ENCODE peak calls at places on chromosomes 6 and 20, in seven cellular contexts. R is transverse colon, K is AG04449, T is tibial artery, E is HFFc6, F is fibroblast of the aortic adventitia, S is A673. D is an unnamed sample.

GRCh38 chr6:125899726-125900182 is 56.8 kb upstream of the HINT3 start:
- DNase-seq in R (no peak), K (no peak), T (no peak), E (no peak), F (no peak), S (no peak), D (no peak)

GRCh38 chr6:111478749-111479148 is 4.3 kb downstream of the REV3L start:
- DNase-seq in R (no peak), K (no peak), T (no peak), E (peak), F (peak), S (peak), D (no peak)

GRCh38 chr20:3616250-3616649 is 46.9 kb downstream of the GFRA4 start:
- DNase-seq in R (no peak), K (no peak), T (no peak), E (peak), F (peak), S (no peak), D (peak)

GRCh38 chr20:1465470-1466210 is 1.0 kb downstream of the NSFL1C start:
- DNase-seq in R (no peak), K (no peak), T (no peak), E (peak), F (peak), S (no peak), D (no peak)

GRCh38 chr20:4726710-4727391 is 5.1 kb downstream of the PRND start:
- DNase-seq in R (peak), K (peak), T (no peak), E (peak), F (peak), S (peak), D (peak)

GRCh38 chr6:16413399-16413798 is 175.0 kb downstream of the GMPR start:
- DNase-seq in R (no peak), K (no peak), T (no peak), E (no peak), F (no peak), S (no peak), D (no peak)

GRCh38 chr6:48813821-48814220 is 649.2 kb downstream of the MMUT start:
- DNase-seq in R (no peak), K (no peak), T (no peak), E (no peak), F (peak), S (no peak), D (no peak)

GRCh38 chr6:30101939-30102700 is 10.8 kb downstream of the TRIM31 start:
- DNase-seq in R (peak), K (no peak), T (peak), E (peak), F (peak), S (peak), D (peak)

GRCh38 chr6:133632206-133632605 is 256.7 kb upstream of the TCF21 start:
- DNase-seq in R (no peak), K (no peak), T (no peak), E (peak), F (peak), S (peak), D (no peak)

GRCh38 chr6:136791296-136792065 is 796 bp downstream of the MAP3K5 start:
- DNase-seq in R (peak), K (no peak), T (peak), E (peak), F (peak), S (peak), D (no peak)

GRCh38 chr6:136803589-136803988 is 11.3 kb upstream of the MAP3K5 start:
- DNase-seq in R (no peak), K (no peak), T (no peak), E (no peak), F (no peak), S (no peak), D (no peak)

GRCh38 chr20:57231951-57232428 is 34.5 kb downstream of the BMP7 start:
- DNase-seq in R (no peak), K (no peak), T (no peak), E (no peak), F (no peak), S (no peak), D (no peak)

GRCh38 chr6:85402922-85403321 is 47.0 kb upstream of the NT5E start:
- DNase-seq in R (no peak), K (no peak), T (no peak), E (no peak), F (no peak), S (no peak), D (no peak)

GRCh38 chr20:24116611-24117010 is 128.0 kb upstream of the GGTLC1 start:
- DNase-seq in R (no peak), K (no peak), T (no peak), E (no peak), F (no peak), S (no peak), D (no peak)

GRCh38 chr20:36104244-36104643 is 50.3 kb upstream of the EPB41L1 start:
- DNase-seq in R (no peak), K (no peak), T (no peak), E (no peak), F (no peak), S (no peak), D (no peak)

GRCh38 chr6:142821860-142822259 is 123.1 kb downstream of the HIVEP2 start:
- DNase-seq in R (no peak), K (no peak), T (no peak), E (no peak), F (peak), S (no peak), D (no peak)

GRCh38 chr6:100906325-100906724 is 25.2 kb upstream of the ASCC3 start:
- DNase-seq in R (no peak), K (no peak), T (no peak), E (no peak), F (no peak), S (no peak), D (no peak)

GRCh38 chr6:15989397-15989796 is 139.5 kb upstream of the MYLIP start:
- DNase-seq in R (no peak), K (no peak), T (no peak), E (no peak), F (no peak), S (no peak), D (no peak)

GRCh38 chr6:159577564-159577963 is 115.5 kb downstream of the SOD2 start:
- DNase-seq in R (no peak), K (no peak), T (no peak), E (no peak), F (peak), S (no peak), D (no peak)

GRCh38 chr20:44970243-44970757 is 4.0 kb downstream of the STK4 start:
- DNase-seq in R (no peak), K (no peak), T (no peak), E (no peak), F (no peak), S (no peak), D (no peak)

GRCh38 chr20:1108437-1108920 is 9.9 kb upstream of the PSMF1 start:
- DNase-seq in R (peak), K (no peak), T (peak), E (peak), F (peak), S (peak), D (no peak)

GRCh38 chr6:170295519-170296422 is 4.9 kb upstream of the DLL1 start:
- DNase-seq in R (peak), K (no peak), T (no peak), E (no peak), F (no peak), S (peak), D (no peak)

GRCh38 chr6:147035891-147036290 is 168.3 kb upstream of the STXBP5 start:
- DNase-seq in R (no peak), K (no peak), T (no peak), E (no peak), F (no peak), S (no peak), D (no peak)

DNA sequence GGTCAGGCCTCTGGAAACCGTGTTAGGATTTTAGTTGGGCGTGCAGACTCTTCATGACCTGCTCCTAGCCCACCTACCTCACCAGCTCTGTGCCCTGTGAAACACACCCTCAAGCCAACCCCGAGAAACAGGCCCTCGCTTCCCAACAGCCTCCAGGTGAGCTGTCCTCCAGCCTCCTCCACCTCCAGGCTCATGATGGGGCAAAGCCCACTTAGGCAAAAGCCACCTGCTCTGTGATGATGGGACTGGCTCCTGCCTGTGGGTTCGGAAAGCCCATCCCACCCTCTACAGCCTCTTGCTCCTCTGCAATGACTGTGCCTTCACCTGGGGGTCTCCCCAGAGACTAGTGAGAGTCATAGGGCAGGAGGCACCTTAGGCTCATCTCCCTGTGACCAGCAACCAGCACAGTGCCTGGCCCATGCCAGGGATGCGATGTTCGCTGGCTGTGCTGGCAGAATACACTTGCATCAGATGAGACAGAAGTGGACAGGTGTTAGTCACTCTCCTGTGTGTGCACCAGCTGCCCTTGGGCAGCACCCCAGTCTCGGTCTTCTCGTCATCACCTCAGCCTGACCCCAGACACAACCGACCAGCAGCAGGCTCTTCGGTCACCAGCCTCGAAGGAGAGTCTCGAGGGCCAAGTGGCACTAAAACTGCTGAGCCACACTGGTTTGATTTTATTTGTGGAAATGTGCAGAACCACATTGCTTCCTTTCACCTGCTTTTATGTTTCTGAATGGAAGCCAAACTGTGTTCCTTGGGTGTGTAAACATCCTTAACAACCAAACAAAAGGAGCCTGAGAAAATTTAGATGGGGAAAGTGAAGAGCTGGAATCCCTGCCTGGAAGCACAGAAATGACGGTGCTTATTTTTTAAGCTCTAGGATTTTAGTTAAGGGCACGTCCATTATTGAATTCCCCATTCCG is 10.7 kb downstream of the PXDC1 start:
- DNase-seq in R (no peak), K (no peak), T (peak), E (no peak), F (no peak), S (no peak), D (no peak)
- TF ChIP-seq CTCF in R (no peak), K (no peak), T (no peak), E (no peak), F (no peak), S (no peak), D (no peak)

DNA sequence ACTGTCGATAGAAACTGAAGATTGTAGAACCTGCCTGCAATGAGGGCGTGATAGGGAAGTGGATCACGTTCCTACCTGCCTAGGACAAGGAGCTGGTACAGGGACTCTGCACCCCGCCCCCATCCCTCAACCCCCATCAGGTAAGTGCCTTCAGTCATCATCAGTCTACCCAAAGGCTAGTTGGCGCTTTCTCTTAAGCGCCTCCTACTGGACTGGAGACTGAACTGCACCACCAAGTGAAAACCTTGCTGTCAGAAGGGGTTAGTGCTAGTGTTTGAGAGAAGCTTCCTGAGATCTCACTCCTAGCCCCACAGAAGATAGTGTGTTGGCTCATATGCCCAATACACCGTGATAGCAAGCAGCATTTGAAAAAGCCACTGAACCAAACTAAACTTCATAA is 706.5 kb upstream of the MAN1A1 start:
- DNase-seq in R (no peak), K (no peak), T (no peak), E (no peak), F (no peak), S (peak), D (no peak)
- TF ChIP-seq CTCF in R (peak), K (no peak), T (no peak), E (peak), F (peak), S (peak), D (peak)

DNA sequence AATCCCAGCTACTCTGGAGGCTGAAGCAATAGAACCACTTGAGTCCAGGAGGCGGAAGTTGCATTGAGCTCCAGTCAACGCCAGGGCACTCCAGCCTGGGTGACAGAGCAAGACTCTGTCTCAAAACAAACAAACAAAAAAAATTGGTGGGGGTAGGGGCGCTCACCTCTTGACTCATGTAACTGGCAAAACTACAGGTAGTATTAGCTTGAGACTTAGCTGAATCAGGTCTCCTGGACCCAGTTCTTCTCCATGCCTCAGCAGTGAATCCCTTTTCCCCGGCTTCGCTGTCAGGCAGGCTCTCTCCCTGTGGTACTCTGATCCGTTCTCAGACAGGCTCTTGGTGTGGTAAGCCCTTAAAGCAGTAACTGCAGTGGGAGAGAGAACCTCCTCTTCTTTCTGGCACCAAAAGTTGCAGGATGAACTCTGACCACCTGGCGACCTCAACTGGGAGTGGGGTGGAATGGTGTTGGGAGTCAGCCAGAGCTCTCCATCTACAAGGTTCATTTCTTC is 12.9 kb downstream of the SLC9A8 start:
- DNase-seq in R (no peak), K (no peak), T (no peak), E (no peak), F (no peak), S (no peak), D (no peak)
- TF ChIP-seq CTCF in R (no peak), K (no peak), T (no peak), E (no peak), F (no peak), S (no peak), D (no peak)

GRCh38 chr6:54099201-54099600 is 12.0 kb upstream of the MLIP start:
- DNase-seq in R (no peak), K (no peak), T (no peak), E (no peak), F (no peak), S (no peak), D (no peak)

GRCh38 chr6:54107470-54107869 is 3.8 kb upstream of the MLIP start:
- DNase-seq in R (no peak), K (no peak), T (no peak), E (no peak), F (no peak), S (no peak), D (no peak)

GRCh38 chr6:54100411-54101006 is 10.7 kb upstream of the MLIP start:
- DNase-seq in R (no peak), K (no peak), T (no peak), E (no peak), F (no peak), S (no peak), D (no peak)

GRCh38 chr6:54102239-54102638 is 9.0 kb upstream of the MLIP start:
- DNase-seq in R (no peak), K (no peak), T (no peak), E (no peak), F (no peak), S (no peak), D (no peak)

GRCh38 chr6:54103485-54103884 is 7.8 kb upstream of the MLIP start:
- DNase-seq in R (no peak), K (no peak), T (no peak), E (no peak), F (no peak), S (no peak), D (no peak)
- TF ChIP-seq CTCF in R (no peak), K (no peak), T (no peak), E (no peak), F (no peak), S (no peak), D (no peak)

DNA sequence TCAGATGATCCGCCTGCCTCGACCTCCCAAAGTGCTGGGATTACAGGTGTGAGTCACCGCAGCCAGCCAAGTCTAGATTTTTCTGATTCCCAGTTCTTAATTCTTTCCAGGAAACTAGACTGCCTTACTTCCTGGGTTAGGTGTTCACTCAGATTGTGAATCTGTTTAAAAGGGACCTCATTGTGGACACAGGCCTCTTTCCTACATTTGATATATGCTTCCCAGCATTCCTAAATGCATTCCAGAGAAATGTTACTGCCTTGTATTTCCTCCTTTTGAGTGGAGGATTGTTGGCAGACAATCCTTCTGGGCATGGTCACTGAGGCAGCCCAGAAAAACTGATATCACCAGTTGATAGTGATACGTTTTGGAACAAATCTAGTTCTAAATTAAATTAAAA is 15.7 kb downstream of the TMEM181 start:
- DNase-seq in R (no peak), K (no peak), T (no peak), E (no peak), F (peak), S (no peak), D (no peak)
- TF ChIP-seq CTCF in R (no peak), K (no peak), T (no peak), E (no peak), F (no peak), S (no peak), D (no peak)

GRCh38 chr20:50969912-50970311 is 11.3 kb downstream of the MOCS3 start:
- DNase-seq in R (no peak), K (no peak), T (no peak), E (peak), F (no peak), S (no peak), D (no peak)
- TF ChIP-seq CTCF in R (no peak), K (no peak), T (no peak), E (peak), F (no peak), S (no peak), D (no peak)

GRCh38 chr6:89239338-89239737 is 22.2 kb upstream of the GABRR1 start:
- DNase-seq in R (peak), K (no peak), T (no peak), E (no peak), F (no peak), S (peak), D (no peak)
- TF ChIP-seq CTCF in R (peak), K (peak), T (no peak), E (peak), F (peak), S (peak), D (peak)

GRCh38 chr6:3977875-3978711 is 100.8 kb downstream of the FAM217A start:
- DNase-seq in R (peak), K (peak), T (peak), E (peak), F (peak), S (peak), D (peak)
- TF ChIP-seq CTCF in R (peak), K (peak), T (peak), E (peak), F (peak), S (peak), D (peak)

GRCh38 chr6:98839788-98840361 is 5.5 kb downstream of the POU3F2 start:
- DNase-seq in R (no peak), K (no peak), T (no peak), E (peak), F (peak), S (peak), D (no peak)
- TF ChIP-seq CTCF in R (no peak), K (peak), T (no peak), E (peak), F (peak), S (peak), D (peak)

DNA sequence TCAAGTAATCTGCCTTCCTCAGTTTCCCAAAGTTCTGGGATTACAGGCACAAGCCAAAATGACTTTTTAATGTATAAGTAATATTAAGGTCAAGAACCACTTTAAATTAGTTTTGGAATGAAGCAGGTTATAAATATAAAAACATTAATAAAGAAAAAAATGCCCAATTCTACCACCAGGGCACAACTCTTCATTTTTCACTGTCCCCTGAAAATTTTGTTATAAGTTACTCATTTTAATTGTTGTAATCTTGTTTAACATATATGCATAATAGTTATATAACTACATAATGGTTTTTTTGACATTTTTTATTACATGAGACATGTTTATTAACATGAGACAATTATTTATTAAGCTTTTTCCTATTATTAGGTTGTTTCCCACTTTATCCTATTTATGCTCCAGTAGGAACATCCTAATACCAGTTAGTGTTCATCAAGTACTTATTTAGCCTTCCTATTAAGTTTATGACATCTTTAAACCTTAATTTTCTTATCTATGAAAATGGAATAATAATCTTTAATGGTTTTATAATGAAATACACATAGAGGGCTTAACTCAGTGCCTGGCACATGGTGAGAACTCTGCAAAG is 182.1 kb upstream of the SCGN start:
- DNase-seq in R (no peak), K (no peak), T (no peak), E (no peak), F (no peak), S (no peak), D (no peak)
- TF ChIP-seq CTCF in R (peak), K (no peak), T (no peak), E (peak), F (peak), S (peak), D (peak)